ENCODE peak calls at places on chromosomes 16 and 17, in seven cellular contexts. V is HS-5, O is body of pancreas, X is colonic mucosa, Q is NCI-H524, L is HCT116, Y is GM23338. T is an unnamed sample.

GRCh38 chr17:79600071-79600470 is 10.8 kb downstream of the RBFOX3 start:
- DNase-seq in Y (no peak), L (no peak), X (no peak), Q (no peak), O (no peak), V (no peak), T (no peak)

GRCh38 chr17:57384219-57384618 is 127.9 kb downstream of the MSI2 start:
- DNase-seq in O (no peak), L (no peak), Q (no peak), Y (no peak), V (no peak), X (no peak), T (no peak)

GRCh38 chr17:67280279-67280678 is 35.3 kb upstream of the HELZ start:
- DNase-seq in Y (no peak), V (no peak), L (no peak), O (no peak), X (no peak), Q (no peak), T (no peak)

GRCh38 chr16:65876200-65876498 is 490.3 kb upstream of the CDH5 start:
- DNase-seq in Q (no peak), V (peak; percentile 37), L (no peak), Y (no peak), O (no peak), X (no peak), T (no peak)

GRCh38 chr16:1089822-1090619 is 6.0 kb downstream of the C1QTNF8 start:
- DNase-seq in O (peak; percentile 73), Q (no peak), L (no peak), V (no peak), Y (peak; percentile 53), X (peak; percentile 95), T (no peak)

GRCh38 chr17:282000-282911 is 70.4 kb downstream of the RPH3AL start:
- DNase-seq in O (peak; percentile 27), L (no peak), X (no peak), Y (no peak), V (no peak), Q (no peak), T (no peak)

GRCh38 chr17:82193520-82194236 is 19.0 kb downstream of the CCDC57 start:
- DNase-seq in V (no peak), L (no peak), X (peak; percentile 78), Y (no peak), Q (no peak), O (no peak), T (no peak)

GRCh38 chr17:21019976-21020575 is 22.7 kb downstream of the USP22 start:
- DNase-seq in Q (peak; percentile 83), X (no peak), V (no peak), L (no peak), Y (peak; percentile 44), O (no peak), T (no peak)

GRCh38 chr17:30956764-30957374 is 14.0 kb upstream of the RNF135 start:
- DNase-seq in Q (no peak), Y (peak; percentile 45), X (no peak), L (no peak), V (no peak), O (no peak), T (no peak)

GRCh38 chr16:55280622-55281021 is 43.4 kb upstream of the IRX6 start:
- DNase-seq in Q (no peak), O (no peak), X (no peak), Y (no peak), L (no peak), V (no peak), T (no peak)

GRCh38 chr17:2170023-2170422 is 115.1 kb downstream of the HIC1 start:
- DNase-seq in Y (peak; percentile 81), Q (peak; percentile 12), L (no peak), O (no peak), V (no peak), X (no peak), T (no peak)

GRCh38 chr17:7058831-7059447 is 15.0 kb upstream of the SLC16A11 start:
- DNase-seq in X (no peak), Q (no peak), V (no peak), L (no peak), Y (no peak), O (no peak), T (no peak)

GRCh38 chr17:41332239-41332638 is 16.7 kb upstream of the KRTAP17-1 start:
- DNase-seq in Y (no peak), O (no peak), V (no peak), X (no peak), L (no peak), Q (no peak), T (no peak)

GRCh38 chr17:61345081-61345480 is 54.6 kb upstream of the TBX2 start:
- DNase-seq in V (no peak), Q (no peak), L (no peak), X (no peak), Y (no peak), O (no peak), T (no peak)

GRCh38 chr17:68305132-68305531 is 13.8 kb downstream of the ARSG start:
- DNase-seq in Q (no peak), X (no peak), V (no peak), O (no peak), Y (no peak), L (no peak), T (no peak)

GRCh38 chr17:59837362-59838195 is 55.2 kb downstream of the TUBD1 start:
- DNase-seq in V (peak; percentile 98), O (peak; percentile 95), X (peak; percentile 86), Y (peak; percentile 99), Q (peak; percentile 62), L (peak; percentile 100), T (no peak)

GRCh38 chr16:82639666-82640336 is 13.0 kb downstream of the CDH13 start:
- DNase-seq in L (peak; percentile 42), O (peak; percentile 26), X (peak; percentile 76), Q (peak; percentile 58), Y (peak; percentile 78), V (no peak), T (peak; percentile 60)

GRCh38 chr17:21034350-21035235 is 8.2 kb downstream of the USP22 start:
- DNase-seq in Q (no peak), X (no peak), V (no peak), O (no peak), Y (peak; percentile 44), L (no peak), T (peak; percentile 49)

GRCh38 chr16:15822957-15823356 is 33.9 kb downstream of the MYH11 start:
- DNase-seq in Q (no peak), O (peak; percentile 63), Y (no peak), V (no peak), L (no peak), X (no peak), T (no peak)

GRCh38 chr16:1196494-1196893 is 28.6 kb downstream of the TPSG1 start:
- DNase-seq in O (no peak), V (no peak), X (no peak), L (no peak), Y (no peak), Q (no peak), T (no peak)

GRCh38 chr17:13030459-13031305 is 12.9 kb upstream of the ELAC2 start:
- DNase-seq in Q (peak; percentile 58), O (peak; percentile 23), L (no peak), X (peak; percentile 47), Y (peak; percentile 74), V (peak; percentile 48), T (no peak)

GRCh38 chr16:81616321-81617020 is 162.6 kb upstream of the PLCG2 start:
- DNase-seq in V (no peak), O (peak; percentile 60), Q (no peak), X (peak; percentile 60), L (no peak), Y (no peak), T (peak; percentile 79)

GRCh38 chr17:7512105-7512504 is 27.9 kb downstream of the POLR2A start:
- DNase-seq in O (no peak), Q (no peak), L (no peak), Y (no peak), X (no peak), V (no peak), T (no peak)

GRCh38 chr17:9410737-9411136 is 164.9 kb downstream of the STX8 start:
- DNase-seq in O (no peak), V (no peak), Y (no peak), L (no peak), X (no peak), Q (no peak), T (no peak)

GRCh38 chr16:80577485-80578280 is 36.9 kb downstream of the DYNLRB2 start:
- DNase-seq in Y (no peak), V (no peak), Q (no peak), X (no peak), O (peak; percentile 67), L (no peak), T (no peak)

GRCh38 chr17:66726846-66727245 is 108.1 kb upstream of the CACNG5 start:
- DNase-seq in O (no peak), V (no peak), Q (no peak), X (no peak), L (no peak), Y (no peak), T (no peak)

GRCh38 chr17:42325026-42325425 is 36.7 kb downstream of the STAT5A start:
- DNase-seq in X (peak; percentile 36), L (peak; percentile 81), O (no peak), V (peak; percentile 73), Y (no peak), Q (no peak), T (no peak)

GRCh38 chr17:63996430-63997182 is 1.5 kb upstream of the PRR29 start:
- DNase-seq in Q (no peak), V (no peak), L (no peak), Y (no peak), O (no peak), X (no peak), T (peak; percentile 23)

GRCh38 chr17:64938925-64939474 is 19.7 kb upstream of the LRRC37A3 start:
- DNase-seq in X (peak; percentile 51), Y (peak; percentile 76), O (no peak), V (no peak), Q (peak; percentile 57), L (no peak), T (peak; percentile 69)

GRCh38 chr16:7321661-7322060 is 11.0 kb upstream of the RBFOX1 start:
- DNase-seq in X (no peak), O (no peak), V (no peak), Q (no peak), Y (no peak), L (no peak), T (no peak)

GRCh38 chr17:36937961-36938565 is 788 bp downstream of the LHX1 start:
- DNase-seq in O (no peak), X (no peak), L (no peak), Q (no peak), V (no peak), Y (peak; percentile 68), T (peak; percentile 45)

GRCh38 chr17:76871668-76872067 is 3.5 kb downstream of the MGAT5B start:
- DNase-seq in L (no peak), V (no peak), Q (no peak), Y (no peak), X (no peak), O (no peak), T (no peak)

GRCh38 chr17:37292429-37293139 is 83.2 kb upstream of the C17orf78 start:
- DNase-seq in O (peak; percentile 19), Q (no peak), L (no peak), Y (no peak), V (no peak), X (no peak), T (no peak)

GRCh38 chr17:37507108-37507507 is 17.4 kb downstream of the DUSP14 start:
- DNase-seq in X (no peak), Y (no peak), Q (peak; percentile 79), V (no peak), L (no peak), O (no peak), T (no peak)

GRCh38 chr16:50269769-50270509 is 3.6 kb downstream of the ADCY7 start:
- DNase-seq in V (no peak), X (no peak), Y (no peak), L (no peak), Q (no peak), O (no peak), T (no peak)

T was measured in activated naive CD8-positive, alpha-beta T cell treated with anti-CD3 and anti-CD28 coated beads, Interleukin-2, amount 10 ng/mL, durations not matched to agents 7 days and 5 days.